ENCODE peak calls at places on chromosomes 12 and 14, in eight cellular contexts. Z, Q, J, R, Y, D, X and K are unnamed samples.

GRCh38 chr12:92735131-92735721 is 32.4 kb downstream of the PLEKHG7 start:
- DNase-seq in Z (no peak), Q (no peak), J (no peak), R (no peak), Y (peak; percentile 8), D (no peak), X (no peak), K (no peak)

GRCh38 chr14:34211732-34212131 is 250.3 kb downstream of the SPTSSA start:
- DNase-seq in Z (peak; percentile 22), Q (no peak), J (no peak), R (no peak), Y (no peak), D (no peak), X (no peak), K (no peak)

GRCh38 chr12:4030938-4031702 is 157.9 kb upstream of the PARP11 start:
- DNase-seq in Z (no peak), Q (peak; percentile 95), J (peak; percentile 62), R (peak; percentile 64), Y (no peak), D (peak; percentile 93), X (peak; percentile 54), K (peak; percentile 83)

GRCh38 chr12:120361506-120362208 is 7.3 kb downstream of the MSI1 start:
- DNase-seq in Z (peak; percentile 62), Q (peak; percentile 99), J (no peak), R (no peak), Y (peak; percentile 93), D (peak; percentile 55), X (no peak), K (peak; percentile 57)

GRCh38 chr12:29427964-29428363 is 47.0 kb upstream of the ERGIC2 start:
- DNase-seq in Z (peak; percentile 57), Q (no peak), J (no peak), R (no peak), Y (no peak), D (no peak), X (no peak), K (no peak)

GRCh38 chr12:32702470-32702869 is 23.4 kb downstream of the DNM1L start:
- DNase-seq in Z (no peak), Q (no peak), J (no peak), R (no peak), Y (no peak), D (no peak), X (no peak), K (no peak)

GRCh38 chr14:100038065-100038464 is 27.2 kb upstream of the EVL start:
- DNase-seq in Z (no peak), Q (no peak), J (no peak), R (no peak), Y (no peak), D (no peak), X (no peak), K (no peak)

GRCh38 chr12:26629864-26630263 is 203.1 kb downstream of the ITPR2 start:
- DNase-seq in Z (no peak), Q (no peak), J (no peak), R (no peak), Y (no peak), D (no peak), X (no peak), K (no peak)

GRCh38 chr14:55071870-55072640 is 20.6 kb downstream of the MAPK1IP1L start:
- DNase-seq in Z (peak; percentile 77), Q (no peak), J (no peak), R (peak; percentile 19), Y (no peak), D (no peak), X (peak; percentile 11), K (no peak)

GRCh38 chr12:24929953-24930352 is 18.9 kb downstream of the BCAT1 start:
- DNase-seq in Z (no peak), Q (no peak), J (no peak), R (no peak), Y (no peak), D (no peak), X (no peak), K (no peak)

GRCh38 chr14:101215936-101216335 is 312.4 kb upstream of the RTL1 start:
- DNase-seq in Z (no peak), Q (no peak), J (no peak), R (no peak), Y (no peak), D (peak; percentile 27), X (no peak), K (peak; percentile 44)

GRCh38 chr12:111040690-111041089 is 120.3 kb upstream of the MYL2 start:
- DNase-seq in Z (no peak), Q (no peak), J (no peak), R (no peak), Y (no peak), D (no peak), X (no peak), K (no peak)

GRCh38 chr12:116426391-116427136 is 132.6 kb upstream of the MAP1LC3B2 start:
- DNase-seq in Z (no peak), Q (no peak), J (no peak), R (no peak), Y (no peak), D (peak; percentile 49), X (no peak), K (no peak)

GRCh38 chr12:6766651-6767300 is 613 bp downstream of the PTMS start:
- DNase-seq in Z (peak; percentile 77), Q (no peak), J (peak; percentile 50), R (peak; percentile 41), Y (peak; percentile 34), D (peak; percentile 82), X (peak; percentile 22), K (peak; percentile 71)

GRCh38 chr14:55782166-55782565 is 202.2 kb downstream of the KTN1 start:
- DNase-seq in Z (no peak), Q (no peak), J (no peak), R (no peak), Y (no peak), D (no peak), X (no peak), K (no peak)

GRCh38 chr12:106682594-106683234 is 91.8 kb upstream of the RIC8B start:
- DNase-seq in Z (peak; percentile 56), Q (no peak), J (no peak), R (no peak), Y (no peak), D (no peak), X (no peak), K (no peak)

GRCh38 chr14:91228112-91229004 is 16.1 kb downstream of the GPR68 start:
- DNase-seq in Z (peak; percentile 93), Q (no peak), J (peak; percentile 73), R (peak; percentile 87), Y (no peak), D (no peak), X (peak; percentile 84), K (peak; percentile 96)